ENCODE peak calls at places on chromosomes 12 and 14, in seven cellular contexts. X is NCI-H2029 treated with DMSO at 0.1 percent for 48 hours; H is stimulated activated CD4-positive, alpha-beta T cell treated with anti-CD3 and anti-CD28 coated beads, Interleukin-15, amount 100 ng/mL, for 48 hours; M is NCI-H446; K is ACHN; F is midbrain; S is right cardiac atrium. N is an unnamed sample.

GRCh38 chr12:32921397-32921796 is 24.8 kb upstream of the PKP2 start:
- DNase-seq in X (no peak), H (no peak), M (no peak), K (no peak), F (no peak), S (no peak), N (no peak)

GRCh38 chr12:27274706-27275105 is 30.6 kb downstream of the STK38L start:
- DNase-seq in X (no peak), H (no peak), M (no peak), K (no peak), F (no peak), S (no peak), N (no peak)

GRCh38 chr12:127083028-127083949 is 1183.7 kb upstream of the TMEM132C start:
- DNase-seq in X (peak), H (no peak), M (no peak), K (peak), F (peak), S (no peak), N (peak)

GRCh38 chr12:34219046-34219770 is 196.9 kb downstream of the ALG10 start:
- DNase-seq in X (no peak), H (no peak), M (no peak), K (no peak), F (no peak), S (no peak), N (no peak)

GRCh38 chr12:12185424-12185823 is 81.4 kb downstream of the LRP6 start:
- DNase-seq in X (no peak), H (no peak), M (no peak), K (no peak), F (no peak), S (no peak), N (no peak)

GRCh38 chr14:61525293-61526011 is 169.9 kb upstream of the HIF1A start:
- DNase-seq in X (no peak), H (peak), M (no peak), K (peak), F (no peak), S (peak), N (peak)

GRCh38 chr14:91649930-91650329 is 82.0 kb downstream of the CATSPERB start:
- DNase-seq in X (no peak), H (peak), M (no peak), K (peak), F (peak), S (no peak), N (peak)

GRCh38 chr12:8156416-8156815 is 399 bp upstream of the ZNF705A start:
- DNase-seq in X (no peak), H (no peak), M (no peak), K (no peak), F (no peak), S (no peak), N (no peak)

GRCh38 chr14:79074501-79074900 is 904.3 kb downstream of the NRXN3 start:
- DNase-seq in X (no peak), H (no peak), M (no peak), K (no peak), F (no peak), S (no peak), N (peak)

GRCh38 chr12:91555981-91556380 is 373.4 kb upstream of the DCN start:
- DNase-seq in X (no peak), H (no peak), M (no peak), K (no peak), F (no peak), S (no peak), N (no peak)

GRCh38 chr14:64702493-64703392 is 1.5 kb upstream of the PLEKHG3 start:
- DNase-seq in X (no peak), H (no peak), M (no peak), K (no peak), F (no peak), S (no peak), N (peak)

GRCh38 chr12:123571343-123571813 is 13.0 kb upstream of the TMED2 start:
- DNase-seq in X (no peak), H (no peak), M (peak), K (no peak), F (no peak), S (peak), N (no peak)